ENCODE peak calls at places on chromosomes 6 and 20, in six cellular contexts. H, X, V, I, O and P are unnamed samples.

GRCh38 chr6:62283828-62284411 is 2.1 kb downstream of the KHDRBS2 start:
- DNase-seq in H (no peak), X (no peak), V (no peak), I (peak; percentile 7), O (no peak), P (no peak)

GRCh38 chr20:19440660-19441527 is 228.5 kb downstream of the SLC24A3 start:
- DNase-seq in H (no peak), X (peak; percentile 52), V (peak; percentile 26), I (no peak), O (no peak), P (no peak)

GRCh38 chr20:61218886-61219480 is 33.1 kb upstream of the CDH4 start:
- DNase-seq in H (no peak), X (no peak), V (no peak), I (no peak), O (no peak), P (no peak)

GRCh38 chr20:30284533-30284932 is 972.9 kb upstream of the DEFB115 start:
- DNase-seq in H (no peak), X (no peak), V (no peak), I (no peak), O (no peak), P (no peak)

GRCh38 chr6:150813993-150814359 is 51.5 kb upstream of the MTHFD1L start:
- DNase-seq in H (no peak), X (no peak), V (no peak), I (peak; percentile 92), O (no peak), P (no peak)

GRCh38 chr20:2799688-2800589 is 488 bp downstream of the CPXM1 start:
- DNase-seq in H (no peak), X (no peak), V (no peak), I (no peak), O (no peak), P (no peak)

GRCh38 chr6:31114540-31114876 is at the start of gene PSORS1C1:
- DNase-seq in H (peak; percentile 90), X (peak; percentile 63), V (peak; percentile 97), I (peak; percentile 90), O (peak; percentile 83), P (peak; percentile 80)

GRCh38 chr6:111750147-111750546 is 123.1 kb downstream of the FYN start:
- DNase-seq in H (no peak), X (no peak), V (no peak), I (no peak), O (no peak), P (no peak)

GRCh38 chr6:15586528-15586927 is 76.3 kb downstream of the DTNBP1 start:
- DNase-seq in H (no peak), X (no peak), V (no peak), I (no peak), O (no peak), P (no peak)

GRCh38 chr6:156955494-156956183 is 178.5 kb downstream of the ARID1B start:
- DNase-seq in H (peak; percentile 53), X (no peak), V (peak; percentile 84), I (no peak), O (peak; percentile 79), P (peak; percentile 62)

GRCh38 chr6:12014873-12015149 is 2.7 kb downstream of the HIVEP1 start:
- DNase-seq in H (no peak), X (no peak), V (no peak), I (no peak), O (no peak), P (no peak)

GRCh38 chr6:16760536-16761468 is at the start of gene ATXN1:
- DNase-seq in H (peak; percentile 65), X (peak; percentile 92), V (peak; percentile 85), I (no peak), O (peak; percentile 62), P (peak; percentile 58)

GRCh38 chr20:49757597-49757996 is 43.9 kb upstream of the B4GALT5 start:
- DNase-seq in H (no peak), X (no peak), V (no peak), I (no peak), O (no peak), P (no peak)

GRCh38 chr6:90005048-90005827 is 111.0 kb downstream of the GJA10 start:
- DNase-seq in H (no peak), X (no peak), V (no peak), I (no peak), O (no peak), P (no peak)

GRCh38 chr6:134663800-134664535 is 285.9 kb downstream of the ALDH8A1 start:
- DNase-seq in H (no peak), X (no peak), V (no peak), I (no peak), O (no peak), P (no peak)

GRCh38 chr6:14596410-14596809 is 478.8 kb downstream of the CD83 start:
- DNase-seq in H (no peak), X (no peak), V (peak; percentile 68), I (peak; percentile 3), O (peak; percentile 28), P (no peak)

GRCh38 chr6:89116702-89117101 is 1.2 kb downstream of the SRSF12 start:
- DNase-seq in H (no peak), X (no peak), V (no peak), I (no peak), O (no peak), P (no peak)

GRCh38 chr6:150403458-150404245 is 34.8 kb downstream of the IYD start:
- DNase-seq in H (peak; percentile 35), X (no peak), V (no peak), I (no peak), O (no peak), P (peak; percentile 39)

GRCh38 chr20:3051385-3052019 is 5.7 kb downstream of the MRPS26 start:
- DNase-seq in H (no peak), X (no peak), V (no peak), I (no peak), O (no peak), P (no peak)

GRCh38 chr6:23174781-23175361 is 605.5 kb downstream of the HDGFL1 start:
- DNase-seq in H (no peak), X (no peak), V (no peak), I (peak; percentile 55), O (no peak), P (no peak)

GRCh38 chr6:22468566-22468965 is 100.8 kb upstream of the HDGFL1 start:
- DNase-seq in H (no peak), X (no peak), V (no peak), I (no peak), O (no peak), P (no peak)

GRCh38 chr6:29967379-29968010 is 25.2 kb downstream of the HLA-A start:
- DNase-seq in H (no peak), X (no peak), V (no peak), I (peak; percentile 60), O (peak; percentile 74), P (no peak)
- TF ChIP-seq CTCF in H (no peak), X (peak; percentile 33), V (no peak), I (peak; percentile 22), O (peak; percentile 6), P (no peak)

GRCh38 chr20:38935285-38935684 is 9.1 kb downstream of the FAM83D start:
- DNase-seq in H (no peak), X (no peak), V (no peak), I (no peak), O (no peak), P (no peak)

GRCh38 chr20:38937978-38938473 is 11.8 kb downstream of the FAM83D start:
- DNase-seq in H (no peak), X (no peak), V (peak; percentile 4), I (no peak), O (no peak), P (no peak)

GRCh38 chr20:38934530-38934929 is 8.3 kb downstream of the FAM83D start:
- DNase-seq in H (no peak), X (no peak), V (no peak), I (no peak), O (no peak), P (no peak)

GRCh38 chr20:38935967-38936407 is 9.8 kb downstream of the FAM83D start:
- DNase-seq in H (no peak), X (no peak), V (no peak), I (no peak), O (no peak), P (no peak)

DNA sequence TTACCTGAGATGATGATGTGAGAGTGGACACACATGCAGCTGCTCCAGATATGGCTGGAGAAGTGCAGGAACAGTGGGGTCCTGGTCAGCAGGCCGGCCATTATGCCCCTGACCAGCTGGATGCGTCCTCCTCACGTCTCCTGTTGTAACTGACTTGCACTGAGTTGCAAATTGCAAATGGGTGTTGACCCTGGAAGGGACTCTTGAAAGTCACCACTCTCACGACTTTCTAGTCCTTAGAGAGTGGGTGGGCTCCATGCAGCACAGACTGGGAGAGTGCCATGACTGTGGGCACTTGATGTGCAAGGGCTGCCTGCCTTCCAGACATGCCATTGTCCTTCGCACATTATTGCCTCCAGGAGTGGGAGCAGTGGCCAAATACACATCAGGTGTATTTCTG is 10.8 kb downstream of the FAM83D start:
- DNase-seq in H (no peak), X (no peak), V (no peak), I (no peak), O (no peak), P (no peak)
- H3K36me3 ChIP-seq in H (no peaks in the 10 kb centered on the region), X (no peaks in the 10 kb centered on the region), V (no peaks in the 10 kb centered on the region), I (peaks cover 54% of the 10 kb centered on the region), O (no peaks in the 10 kb centered on the region), P (no peaks in the 10 kb centered on the region)

GRCh38 chr20:62955519-62956386 is 3.2 kb downstream of the SLC17A9 start:
- DNase-seq in H (no peak), X (peak; percentile 76), V (no peak), I (no peak), O (peak; percentile 76), P (no peak)
- TF ChIP-seq POLR2AphosphoS5 in H (no peak), X (no peak), V (no peak), I (no peak), O (peak; percentile 20), P (no peak)

GRCh38 chr6:97055743-97056142 is 131.2 kb downstream of the KLHL32 start:
- DNase-seq in H (no peak), X (no peak), V (no peak), I (no peak), O (no peak), P (no peak)

GRCh38 chr6:97049254-97050004 is 124.9 kb downstream of the KLHL32 start:
- DNase-seq in H (no peak), X (no peak), V (no peak), I (no peak), O (no peak), P (no peak)

GRCh38 chr6:97053643-97054411 is 129.3 kb downstream of the KLHL32 start:
- DNase-seq in H (no peak), X (no peak), V (no peak), I (peak; percentile 21), O (no peak), P (no peak)

GRCh38 chr6:97048771-97049170 is 124.2 kb downstream of the KLHL32 start:
- DNase-seq in H (no peak), X (no peak), V (no peak), I (no peak), O (no peak), P (no peak)

DNA sequence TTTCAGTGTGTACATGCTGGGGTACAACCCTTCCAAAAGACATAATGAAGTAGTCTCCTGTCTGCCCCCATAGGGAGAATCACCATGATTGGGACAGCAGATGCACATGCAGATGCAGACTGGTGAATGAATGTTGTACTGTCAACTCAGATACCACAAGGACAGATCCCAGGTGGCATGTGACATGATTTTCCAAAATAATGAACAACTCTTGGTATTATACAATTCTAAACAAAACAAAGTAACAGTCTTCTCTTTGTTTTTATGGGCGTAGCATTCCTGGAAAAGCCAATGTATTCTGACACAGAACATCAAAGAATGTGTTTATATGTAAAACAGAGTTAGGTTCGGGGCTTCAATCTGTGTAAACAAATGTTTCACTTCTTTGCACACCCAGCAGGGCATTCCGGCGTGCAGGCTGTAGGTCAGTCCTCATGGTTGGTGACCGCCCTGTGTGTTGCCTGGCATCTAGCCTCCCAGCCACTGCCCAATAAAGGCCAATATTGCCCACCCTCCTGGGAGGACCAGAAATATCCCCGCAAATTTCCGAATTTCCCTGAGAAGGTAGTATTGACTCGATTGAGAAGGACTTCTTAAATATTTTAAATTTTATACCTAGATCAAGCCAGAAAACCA is 127.7 kb downstream of the KLHL32 start:
- DNase-seq in H (no peak), X (no peak), V (no peak), I (no peak), O (no peak), P (no peak)
- TF ChIP-seq CTCF in H (no peak), X (no peak), V (no peak), I (no peak), O (no peak), P (no peak)